ENCODE peak calls at places on chromosomes 12 and 14, in four cellular contexts. One of them, this sample, is unnamed.

GRCh38 chr14:37544407-37544806 is 50.6 kb downstream of the FOXA1 start:
- DNase-seq in lung: no peak
- DNase-seq in tibial nerve: no peak
- DNase-seq in hepatocyte: no peak
- DNase-seq in this sample: no peak

GRCh38 chr14:53462931-53463778 is 310.0 kb upstream of the DDHD1 start:
- DNase-seq in lung: peak
- DNase-seq in tibial nerve: no peak
- DNase-seq in hepatocyte: peak
- DNase-seq in this sample: no peak

GRCh38 chr14:24556756-24557155 is 19.3 kb downstream of the CTSG start:
- DNase-seq in lung: no peak
- DNase-seq in tibial nerve: no peak
- DNase-seq in hepatocyte: no peak
- DNase-seq in this sample: no peak

GRCh38 chr12:76020281-76020680 is 11.3 kb downstream of the PHLDA1 start:
- DNase-seq in lung: no peak
- DNase-seq in tibial nerve: no peak
- DNase-seq in hepatocyte: no peak
- DNase-seq in this sample: peak

GRCh38 chr14:100535287-100536131 is 51.7 kb downstream of the BEGAIN start:
- DNase-seq in lung: no peak
- DNase-seq in tibial nerve: no peak
- DNase-seq in hepatocyte: no peak
- DNase-seq in this sample: peak

GRCh38 chr12:123111498-123112165 is 39.3 kb downstream of the PITPNM2 start:
- DNase-seq in lung: no peak
- DNase-seq in tibial nerve: no peak
- DNase-seq in hepatocyte: no peak
- DNase-seq in this sample: no peak

GRCh38 chr12:7693793-7694192 is 1.8 kb downstream of the GDF3 start:
- DNase-seq in lung: no peak
- DNase-seq in tibial nerve: no peak
- DNase-seq in hepatocyte: no peak
- DNase-seq in this sample: no peak

GRCh38 chr12:121812320-121812871 is 8.6 kb downstream of the SETD1B start:
- DNase-seq in lung: peak
- DNase-seq in tibial nerve: peak
- DNase-seq in hepatocyte: peak
- DNase-seq in this sample: peak

GRCh38 chr14:56514663-56515371 is 64.8 kb upstream of the TMEM260 start:
- DNase-seq in lung: no peak
- DNase-seq in tibial nerve: no peak
- DNase-seq in hepatocyte: no peak
- DNase-seq in this sample: no peak

GRCh38 chr14:34665785-34666425 is 36.0 kb upstream of the SNX6 start:
- DNase-seq in lung: no peak
- DNase-seq in tibial nerve: peak
- DNase-seq in hepatocyte: peak
- DNase-seq in this sample: no peak

GRCh38 chr12:64525461-64526160 is 73.7 kb downstream of the TBK1 start:
- DNase-seq in lung: no peak
- DNase-seq in tibial nerve: no peak
- DNase-seq in hepatocyte: no peak
- DNase-seq in this sample: no peak

GRCh38 chr14:104660597-104660996 is 28.8 kb upstream of the INF2 start:
- DNase-seq in lung: no peak
- DNase-seq in tibial nerve: no peak
- DNase-seq in hepatocyte: no peak
- DNase-seq in this sample: no peak

GRCh38 chr14:90681889-90682429 is 134.3 kb downstream of the TTC7B start:
- DNase-seq in lung: no peak
- DNase-seq in tibial nerve: no peak
- DNase-seq in hepatocyte: no peak
- DNase-seq in this sample: no peak

GRCh38 chr12:104155711-104156555 is 17.9 kb upstream of the NFYB start:
- DNase-seq in lung: no peak
- DNase-seq in tibial nerve: no peak
- DNase-seq in hepatocyte: no peak
- DNase-seq in this sample: no peak

GRCh38 chr12:107236824-107237467 is 143.6 kb upstream of the CRY1 start:
- DNase-seq in lung: no peak
- DNase-seq in tibial nerve: no peak
- DNase-seq in hepatocyte: no peak
- DNase-seq in this sample: no peak

GRCh38 chr12:6074394-6074793 is 50.1 kb downstream of the VWF start:
- DNase-seq in lung: no peak
- DNase-seq in tibial nerve: no peak
- DNase-seq in hepatocyte: no peak
- DNase-seq in this sample: no peak

GRCh38 chr12:132493482-132494178 is 3.7 kb downstream of the FBRSL1 start:
- DNase-seq in lung: no peak
- DNase-seq in tibial nerve: no peak
- DNase-seq in hepatocyte: peak
- DNase-seq in this sample: no peak

GRCh38 chr14:22976620-22977433 is 5.5 kb downstream of the AJUBA start:
- DNase-seq in lung: peak
- DNase-seq in tibial nerve: no peak
- DNase-seq in hepatocyte: peak
- DNase-seq in this sample: no peak

GRCh38 chr12:57864382-57864781 is 17.9 kb upstream of the CTDSP2 start:
- DNase-seq in lung: no peak
- DNase-seq in tibial nerve: no peak
- DNase-seq in hepatocyte: no peak
- DNase-seq in this sample: no peak

GRCh38 chr12:69092137-69092536 is 147.2 kb upstream of the CPSF6 start:
- DNase-seq in lung: no peak
- DNase-seq in tibial nerve: no peak
- DNase-seq in hepatocyte: no peak
- DNase-seq in this sample: no peak

GRCh38 chr12:69087986-69088385 is 151.4 kb upstream of the CPSF6 start:
- DNase-seq in lung: no peak
- DNase-seq in tibial nerve: no peak
- DNase-seq in hepatocyte: no peak
- DNase-seq in this sample: no peak

GRCh38 chr12:69094606-69095216 is 144.7 kb upstream of the CPSF6 start:
- DNase-seq in lung: no peak
- DNase-seq in tibial nerve: no peak
- DNase-seq in hepatocyte: no peak
- DNase-seq in this sample: no peak

GRCh38 chr12:69095765-69096477 is 143.4 kb upstream of the CPSF6 start:
- DNase-seq in lung: no peak
- DNase-seq in tibial nerve: no peak
- DNase-seq in hepatocyte: no peak
- DNase-seq in this sample: no peak

GRCh38 chr12:69091447-69092022 is 147.8 kb upstream of the CPSF6 start:
- DNase-seq in lung: no peak
- DNase-seq in tibial nerve: no peak
- DNase-seq in hepatocyte: no peak
- DNase-seq in this sample: no peak
- TF ChIP-seq CTCF in lung: no peak
- TF ChIP-seq CTCF in tibial nerve: no peak
- TF ChIP-seq CTCF in hepatocyte: no peak
- TF ChIP-seq CTCF in this sample: no peak

DNA sequence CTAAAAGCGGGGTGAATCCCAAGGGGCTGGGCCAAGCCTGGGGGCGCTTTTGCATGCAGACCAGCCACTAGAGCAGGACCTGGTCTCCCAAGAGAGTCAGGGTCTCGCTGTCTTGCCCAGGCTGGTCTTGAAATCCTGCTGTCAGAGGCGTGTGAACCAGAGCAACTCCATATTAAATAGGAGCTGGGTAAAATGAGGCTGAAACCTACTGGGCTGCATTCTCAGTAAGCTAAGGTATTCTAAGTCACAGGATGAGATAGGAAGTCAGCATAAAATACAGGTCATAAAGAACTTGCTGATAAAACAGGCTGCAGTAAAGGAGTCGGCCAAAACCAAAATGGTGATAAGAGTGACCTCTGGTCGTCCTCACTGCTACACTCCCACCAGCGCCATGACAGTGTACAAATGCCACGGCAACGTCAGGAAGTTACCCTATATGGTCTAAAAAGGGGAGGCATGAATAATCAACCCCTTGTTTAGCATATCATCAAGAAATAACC is 13.5 kb upstream of the DPF3 start:
- DNase-seq in lung: no peak
- DNase-seq in tibial nerve: no peak
- DNase-seq in hepatocyte: peak
- DNase-seq in this sample: no peak
- H3K4me3 ChIP-seq in lung: no peak
- H3K4me3 ChIP-seq in tibial nerve: no peak
- H3K4me3 ChIP-seq in hepatocyte: no peak
- H3K4me3 ChIP-seq in this sample: no peak

GRCh38 chr14:92619671-92620437 is 106.3 kb downstream of the RIN3 start:
- DNase-seq in lung: no peak
- DNase-seq in tibial nerve: no peak
- DNase-seq in hepatocyte: no peak
- DNase-seq in this sample: no peak
- H3K27ac ChIP-seq in lung: no peak
- H3K27ac ChIP-seq in tibial nerve: no peak
- H3K27ac ChIP-seq in hepatocyte: peak
- H3K27ac ChIP-seq in this sample: no peak

GRCh38 chr14:21103165-21103709 is 2.4 kb downstream of the TMEM253 start:
- DNase-seq in lung: no peak
- DNase-seq in tibial nerve: no peak
- DNase-seq in hepatocyte: no peak
- DNase-seq in this sample: no peak

GRCh38 chr14:21102472-21103164 is 1.8 kb downstream of the TMEM253 start:
- DNase-seq in lung: no peak
- DNase-seq in tibial nerve: no peak
- DNase-seq in hepatocyte: no peak
- DNase-seq in this sample: no peak

GRCh38 chr14:21105095-21105494 is 4.2 kb downstream of the TMEM253 start:
- DNase-seq in lung: no peak
- DNase-seq in tibial nerve: no peak
- DNase-seq in hepatocyte: no peak
- DNase-seq in this sample: no peak

GRCh38 chr14:21104448-21105060 is 3.7 kb downstream of the TMEM253 start:
- DNase-seq in lung: peak
- DNase-seq in tibial nerve: peak
- DNase-seq in hepatocyte: peak
- DNase-seq in this sample: peak

DNA sequence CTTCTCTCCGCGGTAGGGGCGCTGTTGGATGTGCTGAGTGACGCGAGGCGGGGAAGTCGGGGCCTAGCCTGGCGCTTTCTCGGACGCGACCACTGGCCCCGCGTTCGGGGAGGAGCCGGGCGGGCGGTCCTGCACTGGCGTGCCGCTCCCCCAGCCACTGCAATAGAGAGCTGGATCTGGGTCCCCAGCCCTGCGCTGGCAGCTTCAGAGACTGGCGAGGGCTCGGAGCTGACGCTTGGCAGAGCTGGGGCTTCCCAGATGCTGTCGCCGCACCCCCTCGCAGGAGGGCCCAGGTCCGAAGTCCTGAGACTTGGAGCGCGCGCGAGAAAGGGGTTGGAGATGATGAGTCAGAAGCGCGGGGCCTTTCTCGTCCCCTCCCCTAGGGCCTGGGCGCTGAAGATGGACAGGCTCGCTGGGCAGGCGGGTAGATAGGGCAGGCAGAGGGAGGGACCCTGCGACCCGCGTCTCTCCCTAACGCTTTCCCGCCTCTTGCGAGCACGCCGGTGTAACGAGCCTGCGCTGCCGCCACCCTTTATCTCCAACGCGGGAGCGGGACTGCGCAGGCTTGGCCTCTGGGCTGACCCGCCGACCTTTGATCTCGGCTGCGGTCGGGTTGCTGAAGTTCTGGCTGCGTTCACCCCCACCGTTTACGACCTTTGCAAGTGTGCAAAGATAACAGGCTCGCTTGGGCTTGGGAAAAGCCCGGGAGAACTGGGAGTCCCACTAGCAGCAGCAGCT is 3.0 kb downstream of the TMEM253 start:
- DNase-seq in lung: peak
- DNase-seq in tibial nerve: peak
- DNase-seq in hepatocyte: peak
- DNase-seq in this sample: peak
- TF ChIP-seq CTCF in lung: peak
- TF ChIP-seq CTCF in tibial nerve: peak
- TF ChIP-seq CTCF in hepatocyte: peak
- TF ChIP-seq CTCF in this sample: peak